ENCODE peak calls at places on chromosomes 1 and 21, in five cellular contexts. P, K, Q, O and I are unnamed samples.

GRCh38 chr1:205256956-205257615 is 29.3 kb downstream of the TMCC2 start:
- DNase-seq in P (no peak), K (no peak), Q (no peak), O (no peak), I (no peak)

GRCh38 chr21:45836268-45836655 is 145.3 kb upstream of the COL6A1 start:
- DNase-seq in P (no peak), K (no peak), Q (no peak), O (peak), I (no peak)

GRCh38 chr1:169624887-169625286 is 5.0 kb downstream of the SELP start:
- DNase-seq in P (no peak), K (no peak), Q (no peak), O (no peak), I (no peak)

GRCh38 chr1:220751130-220751529 is 3.0 kb downstream of the MTARC2 start:
- DNase-seq in P (no peak), K (no peak), Q (no peak), O (no peak), I (no peak)

GRCh38 chr1:53971718-53972117 is 25.6 kb downstream of the LRRC42 start:
- DNase-seq in P (no peak), K (no peak), Q (no peak), O (no peak), I (no peak)

GRCh38 chr1:99590578-99591209 is 55.2 kb upstream of the PALMD start:
- DNase-seq in P (peak), K (peak), Q (no peak), O (no peak), I (no peak)

GRCh38 chr1:220786337-220787068 is at the start of gene MTARC1:
- DNase-seq in P (peak), K (no peak), Q (peak), O (no peak), I (peak)

GRCh38 chr1:32773018-32773763 is 44.0 kb downstream of the YARS1 start:
- DNase-seq in P (peak), K (peak), Q (peak), O (peak), I (peak)

GRCh38 chr1:164423136-164423535 is 135.8 kb upstream of the PBX1 start:
- DNase-seq in P (no peak), K (no peak), Q (no peak), O (no peak), I (no peak)

GRCh38 chr1:227947425-227947677 is 381 bp downstream of the WNT9A start:
- DNase-seq in P (no peak), K (peak), Q (no peak), O (peak), I (no peak)

GRCh38 chr1:208977861-208978260 is 605.7 kb upstream of the CAMK1G start:
- DNase-seq in P (peak), K (peak), Q (no peak), O (no peak), I (no peak)

GRCh38 chr1:14746393-14746792 is 147.9 kb downstream of the KAZN start:
- DNase-seq in P (no peak), K (no peak), Q (no peak), O (no peak), I (no peak)

GRCh38 chr1:177567393-177567792 is 396.6 kb downstream of the BRINP2 start:
- DNase-seq in P (peak), K (peak), Q (no peak), O (no peak), I (no peak)

GRCh38 chr1:156839426-156840109 is 19.3 kb downstream of the INSRR start:
- DNase-seq in P (no peak), K (no peak), Q (no peak), O (no peak), I (no peak)

GRCh38 chr1:206606867-206607266 is 5.4 kb downstream of the EIF2D start:
- DNase-seq in P (peak), K (peak), Q (no peak), O (no peak), I (no peak)

GRCh38 chr1:192554904-192555303 is 20.7 kb upstream of the RGS1 start:
- DNase-seq in P (no peak), K (no peak), Q (no peak), O (no peak), I (no peak)

GRCh38 chr1:148290881-148291280 is 138.8 kb upstream of the NBPF11 start:
- DNase-seq in P (no peak), K (no peak), Q (no peak), O (no peak), I (no peak)

GRCh38 chr1:76074321-76075187 is at the start of gene ST6GALNAC3:
- DNase-seq in P (peak), K (peak), Q (peak), O (peak), I (peak)

GRCh38 chr1:225711236-225711937 is 58.5 kb upstream of the ENAH start:
- DNase-seq in P (no peak), K (no peak), Q (no peak), O (no peak), I (no peak)

GRCh38 chr1:89724369-89725015 is 91.6 kb downstream of the LRRC8C start:
- DNase-seq in P (peak), K (peak), Q (peak), O (no peak), I (no peak)

GRCh38 chr1:168321945-168322344 is 41.3 kb downstream of the TBX19 start:
- DNase-seq in P (peak), K (peak), Q (no peak), O (no peak), I (no peak)

GRCh38 chr1:37158113-37158749 is 123.9 kb upstream of the GRIK3 start:
- DNase-seq in P (no peak), K (peak), Q (no peak), O (no peak), I (no peak)

GRCh38 chr21:43328591-43329360 is 98.2 kb downstream of the SIK1 start:
- DNase-seq in P (no peak), K (no peak), Q (no peak), O (no peak), I (no peak)

GRCh38 chr1:101474039-101474665 is 237.3 kb downstream of the S1PR1 start:
- DNase-seq in P (peak), K (peak), Q (no peak), O (no peak), I (no peak)

GRCh38 chr1:84429231-84429630 is 30.9 kb downstream of the DNASE2B start:
- DNase-seq in P (no peak), K (no peak), Q (no peak), O (no peak), I (no peak)

GRCh38 chr1:104402178-104402577 is 652.5 kb downstream of the AMY1C start:
- DNase-seq in P (no peak), K (no peak), Q (no peak), O (no peak), I (no peak)

GRCh38 chr21:41809891-41810596 is 43.2 kb upstream of the RIPK4 start:
- DNase-seq in P (no peak), K (no peak), Q (no peak), O (peak), I (no peak)
- TF ChIP-seq CTCF in P (no peak), K (no peak), Q (no peak), O (no peak), I (no peak)

GRCh38 chr1:200302192-200302892 is 107.5 kb downstream of the ZNF281 start:
- DNase-seq in P (peak), K (peak), Q (peak), O (no peak), I (no peak)
- TF ChIP-seq CTCF in P (no peak), K (peak), Q (peak), O (no peak), I (peak)

DNA sequence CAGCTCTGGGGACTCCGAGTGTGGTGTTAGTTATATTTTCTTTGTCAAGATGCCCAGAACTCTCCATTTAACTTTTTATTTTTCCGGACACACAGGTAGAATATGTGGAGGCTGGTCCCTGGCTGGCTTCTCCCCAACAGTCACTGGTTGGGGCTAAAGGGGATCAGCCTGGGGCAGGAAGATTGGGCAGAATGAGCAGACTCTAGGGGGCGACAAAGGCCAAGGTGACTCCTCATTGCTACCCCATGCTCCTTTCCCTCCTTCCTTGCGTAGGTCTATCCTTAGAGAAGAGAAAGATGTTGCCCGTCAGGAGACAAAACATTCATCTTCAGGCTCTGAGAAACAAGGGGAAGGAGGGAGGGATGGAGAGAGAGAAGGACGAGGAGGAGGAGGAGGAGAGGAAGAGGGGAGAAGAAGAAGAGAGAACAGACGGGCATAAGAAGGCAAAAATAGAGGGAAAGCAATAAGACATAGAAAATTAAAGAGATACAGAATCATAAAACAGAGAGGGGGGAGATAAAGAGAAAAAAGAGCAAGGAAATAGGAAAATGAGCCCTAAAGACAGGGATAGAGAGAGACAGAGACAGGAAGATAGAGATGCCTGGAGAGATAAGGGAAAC is 89.9 kb downstream of the FOXD2 start:
- DNase-seq in P (peak), K (peak), Q (no peak), O (no peak), I (no peak)
- TF ChIP-seq CTCF in P (peak), K (peak), Q (peak), O (no peak), I (peak)

GRCh38 chr1:115452600-115453329 is 114.7 kb upstream of the NGF start:
- DNase-seq in P (no peak), K (no peak), Q (no peak), O (no peak), I (no peak)

GRCh38 chr1:115445090-115445489 is 107.0 kb upstream of the NGF start:
- DNase-seq in P (no peak), K (peak), Q (no peak), O (no peak), I (no peak)

GRCh38 chr1:115447672-115448071 is 109.6 kb upstream of the NGF start:
- DNase-seq in P (no peak), K (no peak), Q (no peak), O (no peak), I (no peak)

GRCh38 chr1:115450641-115451040 is 112.6 kb upstream of the NGF start:
- DNase-seq in P (no peak), K (no peak), Q (no peak), O (no peak), I (no peak)

GRCh38 chr1:115448282-115449044 is 110.4 kb upstream of the NGF start:
- DNase-seq in P (no peak), K (no peak), Q (no peak), O (no peak), I (no peak)
- TF ChIP-seq CTCF in P (no peak), K (no peak), Q (no peak), O (no peak), I (no peak)

GRCh38 chr1:24748191-24749121 is 3.2 kb downstream of the CLIC4 start:
- DNase-seq in P (no peak), K (no peak), Q (peak), O (peak), I (no peak)
- TF ChIP-seq CTCF in P (no peak), K (no peak), Q (no peak), O (no peak), I (no peak)